ENCODE peak calls at places on chromosomes 7 and 10, in four cellular contexts. One of them, this sample, is unnamed.

GRCh38 chr10:84548869-84549268 is 220.5 kb downstream of the CCSER2 start:
- DNase-seq in foreskin fibroblast: no peak
- DNase-seq in cardiac fibroblast: no peak
- DNase-seq in epithelial cell of esophagus: peak
- DNase-seq in this sample: peak

GRCh38 chr7:32501522-32501921 is 6.2 kb downstream of the AVL9 start:
- DNase-seq in cardiac fibroblast: peak
- DNase-seq in foreskin fibroblast: peak
- DNase-seq in epithelial cell of esophagus: peak
- DNase-seq in this sample: peak

GRCh38 chr10:30228638-30229037 is 120.4 kb downstream of the MTPAP start:
- DNase-seq in epithelial cell of esophagus: no peak
- DNase-seq in cardiac fibroblast: peak
- DNase-seq in foreskin fibroblast: peak
- DNase-seq in this sample: no peak

GRCh38 chr10:76282122-76283030 is 851.0 kb downstream of the LRMDA start:
- DNase-seq in epithelial cell of esophagus: no peak
- DNase-seq in cardiac fibroblast: peak
- DNase-seq in foreskin fibroblast: no peak
- DNase-seq in this sample: peak

GRCh38 chr10:48454302-48455054 is 148.0 kb downstream of the MAPK8 start:
- DNase-seq in cardiac fibroblast: no peak
- DNase-seq in foreskin fibroblast: no peak
- DNase-seq in epithelial cell of esophagus: no peak
- DNase-seq in this sample: no peak

GRCh38 chr7:98836811-98837631 is 32.8 kb downstream of the TMEM130 start:
- DNase-seq in epithelial cell of esophagus: peak
- DNase-seq in cardiac fibroblast: peak
- DNase-seq in foreskin fibroblast: peak
- DNase-seq in this sample: peak

GRCh38 chr10:132452216-132452650 is 55.2 kb downstream of the PWWP2B start:
- DNase-seq in cardiac fibroblast: no peak
- DNase-seq in foreskin fibroblast: no peak
- DNase-seq in epithelial cell of esophagus: no peak
- DNase-seq in this sample: no peak

GRCh38 chr7:51428226-51428887 is 111.7 kb upstream of the COBL start:
- DNase-seq in foreskin fibroblast: no peak
- DNase-seq in epithelial cell of esophagus: peak
- DNase-seq in cardiac fibroblast: peak
- DNase-seq in this sample: no peak

GRCh38 chr10:3924344-3924743 is 139.3 kb upstream of the KLF6 start:
- DNase-seq in cardiac fibroblast: peak
- DNase-seq in epithelial cell of esophagus: peak
- DNase-seq in foreskin fibroblast: peak
- DNase-seq in this sample: peak

GRCh38 chr10:2972216-2972615 is 95.1 kb upstream of the PFKP start:
- DNase-seq in cardiac fibroblast: no peak
- DNase-seq in epithelial cell of esophagus: no peak
- DNase-seq in foreskin fibroblast: no peak
- DNase-seq in this sample: no peak

GRCh38 chr7:41869596-41869995 is 166.7 kb upstream of the INHBA start:
- DNase-seq in cardiac fibroblast: peak
- DNase-seq in epithelial cell of esophagus: no peak
- DNase-seq in foreskin fibroblast: peak
- DNase-seq in this sample: peak

GRCh38 chr10:24759706-24760105 is 36.0 kb upstream of the ARHGAP21 start:
- DNase-seq in cardiac fibroblast: no peak
- DNase-seq in foreskin fibroblast: no peak
- DNase-seq in epithelial cell of esophagus: no peak
- DNase-seq in this sample: no peak

GRCh38 chr7:100415448-100415847 is 13.1 kb downstream of the ZCWPW1 start:
- DNase-seq in foreskin fibroblast: no peak
- DNase-seq in epithelial cell of esophagus: no peak
- DNase-seq in cardiac fibroblast: no peak
- DNase-seq in this sample: no peak

GRCh38 chr7:51366930-51367613 is 50.5 kb upstream of the COBL start:
- DNase-seq in epithelial cell of esophagus: peak
- DNase-seq in cardiac fibroblast: peak
- DNase-seq in foreskin fibroblast: peak
- DNase-seq in this sample: peak

GRCh38 chr7:128755816-128756476 is 16.8 kb downstream of the CALU start:
- DNase-seq in foreskin fibroblast: peak
- DNase-seq in cardiac fibroblast: peak
- DNase-seq in epithelial cell of esophagus: no peak
- DNase-seq in this sample: peak

GRCh38 chr10:77195101-77195500 is 442.5 kb downstream of the KCNMA1 start:
- DNase-seq in cardiac fibroblast: peak
- DNase-seq in epithelial cell of esophagus: peak
- DNase-seq in foreskin fibroblast: peak
- DNase-seq in this sample: peak

GRCh38 chr7:31761646-31762045 is 74.6 kb downstream of the PPP1R17 start:
- DNase-seq in foreskin fibroblast: no peak
- DNase-seq in epithelial cell of esophagus: no peak
- DNase-seq in cardiac fibroblast: peak
- DNase-seq in this sample: no peak

GRCh38 chr10:6068422-6068821 is 6.3 kb upstream of the IL2RA start:
- DNase-seq in epithelial cell of esophagus: no peak
- DNase-seq in cardiac fibroblast: no peak
- DNase-seq in foreskin fibroblast: no peak
- DNase-seq in this sample: no peak

GRCh38 chr7:136870799-136871487 is 2.5 kb downstream of the CHRM2 start:
- DNase-seq in epithelial cell of esophagus: no peak
- DNase-seq in cardiac fibroblast: no peak
- DNase-seq in foreskin fibroblast: peak
- DNase-seq in this sample: no peak

GRCh38 chr7:29369909-29370488 is 175.4 kb downstream of the CHN2 start:
- DNase-seq in epithelial cell of esophagus: peak
- DNase-seq in foreskin fibroblast: no peak
- DNase-seq in cardiac fibroblast: peak
- DNase-seq in this sample: no peak

GRCh38 chr7:76296743-76297740 is 5.4 kb upstream of the HSPB1 start:
- DNase-seq in epithelial cell of esophagus: peak
- DNase-seq in cardiac fibroblast: peak
- DNase-seq in foreskin fibroblast: peak
- DNase-seq in this sample: peak

GRCh38 chr7:7554647-7555575 is 11.8 kb upstream of the MIOS start:
- DNase-seq in cardiac fibroblast: no peak
- DNase-seq in foreskin fibroblast: no peak
- DNase-seq in epithelial cell of esophagus: no peak
- DNase-seq in this sample: no peak

GRCh38 chr7:47401571-47402570 is 180.0 kb downstream of the TNS3 start:
- DNase-seq in epithelial cell of esophagus: no peak
- DNase-seq in foreskin fibroblast: no peak
- DNase-seq in cardiac fibroblast: no peak
- DNase-seq in this sample: no peak

GRCh38 chr7:141600139-141600538 is 48.9 kb downstream of the AGK start:
- DNase-seq in epithelial cell of esophagus: no peak
- DNase-seq in cardiac fibroblast: no peak
- DNase-seq in foreskin fibroblast: no peak
- DNase-seq in this sample: no peak

GRCh38 chr10:29688230-29688634 is 53.5 kb upstream of the SVIL start:
- DNase-seq in cardiac fibroblast: peak
- DNase-seq in foreskin fibroblast: no peak
- DNase-seq in epithelial cell of esophagus: peak
- DNase-seq in this sample: peak

GRCh38 chr10:50470798-50471582 is 152.8 kb downstream of the SGMS1 start:
- DNase-seq in epithelial cell of esophagus: peak
- DNase-seq in cardiac fibroblast: peak
- DNase-seq in foreskin fibroblast: peak
- DNase-seq in this sample: no peak

GRCh38 chr10:124706876-124707516 is 37.2 kb downstream of the FAM53B start:
- DNase-seq in cardiac fibroblast: no peak
- DNase-seq in epithelial cell of esophagus: no peak
- DNase-seq in foreskin fibroblast: no peak
- DNase-seq in this sample: no peak

GRCh38 chr10:118669020-118669766 is 73.7 kb upstream of the PRLHR start:
- DNase-seq in foreskin fibroblast: peak
- DNase-seq in cardiac fibroblast: peak
- DNase-seq in epithelial cell of esophagus: no peak
- DNase-seq in this sample: peak

GRCh38 chr7:1914743-1915142 is 244.7 kb downstream of the ELFN1 start:
- DNase-seq in cardiac fibroblast: no peak
- DNase-seq in foreskin fibroblast: no peak
- DNase-seq in epithelial cell of esophagus: no peak
- DNase-seq in this sample: no peak

GRCh38 chr10:123463176-123463575 is 203.0 kb upstream of the GPR26 start:
- DNase-seq in foreskin fibroblast: no peak
- DNase-seq in epithelial cell of esophagus: no peak
- DNase-seq in cardiac fibroblast: no peak
- DNase-seq in this sample: no peak

GRCh38 chr10:123458933-123459332 is 207.2 kb upstream of the GPR26 start:
- DNase-seq in foreskin fibroblast: no peak
- DNase-seq in epithelial cell of esophagus: no peak
- DNase-seq in cardiac fibroblast: no peak
- DNase-seq in this sample: no peak

GRCh38 chr10:123459371-123460224 is 206.6 kb upstream of the GPR26 start:
- DNase-seq in epithelial cell of esophagus: no peak
- DNase-seq in foreskin fibroblast: no peak
- DNase-seq in cardiac fibroblast: no peak
- DNase-seq in this sample: no peak

GRCh38 chr10:123464428-123465323 is 201.5 kb upstream of the GPR26 start:
- DNase-seq in cardiac fibroblast: no peak
- DNase-seq in foreskin fibroblast: no peak
- DNase-seq in epithelial cell of esophagus: no peak
- DNase-seq in this sample: no peak

DNA sequence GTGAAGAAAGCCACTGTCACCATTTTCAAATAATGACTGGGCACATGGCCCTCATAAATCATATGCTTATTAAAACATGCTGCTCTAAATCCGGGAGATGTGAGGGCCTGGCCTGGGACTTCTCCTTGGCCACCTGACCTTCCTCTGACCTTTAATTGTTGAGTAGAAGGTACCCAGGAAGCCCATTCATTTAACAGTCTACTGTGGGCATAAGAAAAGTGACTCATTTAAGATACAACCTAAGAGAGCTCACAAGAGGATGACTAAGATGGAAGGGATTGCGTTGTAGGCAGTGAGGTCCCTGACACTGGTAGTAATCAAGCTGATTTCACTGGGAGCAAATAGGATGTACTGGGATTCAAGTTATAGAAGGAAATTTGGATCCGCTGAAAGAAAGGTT is 203.4 kb upstream of the GPR26 start:
- DNase-seq in cardiac fibroblast: no peak
- DNase-seq in foreskin fibroblast: no peak
- DNase-seq in epithelial cell of esophagus: no peak
- DNase-seq in this sample: no peak
- H3K4me3 ChIP-seq in cardiac fibroblast: no peak
- H3K4me3 ChIP-seq in foreskin fibroblast: no peak
- H3K4me3 ChIP-seq in epithelial cell of esophagus: no peak
- H3K4me3 ChIP-seq in this sample: no peak

DNA sequence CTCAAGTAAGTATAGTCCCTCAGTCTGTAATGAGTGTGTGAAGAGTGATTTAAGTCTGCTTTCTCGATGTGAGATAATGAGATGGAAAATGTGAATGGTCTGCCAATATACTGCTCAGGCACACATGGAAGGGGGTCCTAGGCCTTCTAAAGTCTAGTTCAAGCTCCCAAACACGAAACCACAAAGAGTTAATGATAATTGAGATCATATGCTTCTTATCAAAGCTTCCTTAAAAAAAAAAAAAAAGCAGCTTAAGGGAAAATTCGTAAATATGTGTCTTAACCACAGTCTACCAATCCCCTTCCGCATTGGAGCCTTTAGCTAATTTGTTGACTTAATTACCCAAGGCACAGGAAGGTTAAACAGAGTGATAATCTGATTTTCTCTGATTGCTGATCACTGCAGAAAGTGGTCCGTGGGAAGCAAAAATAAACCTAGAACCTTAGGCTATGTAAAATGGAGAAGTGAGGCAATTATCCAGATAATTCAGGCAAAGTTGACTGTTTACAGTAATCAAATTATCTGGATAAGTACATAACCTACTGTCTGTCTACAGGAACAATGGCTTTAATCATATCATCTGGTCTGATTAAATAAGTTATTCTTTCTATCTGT is 172.9 kb downstream of the MBL2 start:
- DNase-seq in cardiac fibroblast: no peak
- DNase-seq in epithelial cell of esophagus: no peak
- DNase-seq in foreskin fibroblast: no peak
- DNase-seq in this sample: no peak
- TF ChIP-seq CTCF in cardiac fibroblast: no peak
- TF ChIP-seq CTCF in epithelial cell of esophagus: no peak
- TF ChIP-seq CTCF in foreskin fibroblast: no peak
- TF ChIP-seq CTCF in this sample: no peak

DNA sequence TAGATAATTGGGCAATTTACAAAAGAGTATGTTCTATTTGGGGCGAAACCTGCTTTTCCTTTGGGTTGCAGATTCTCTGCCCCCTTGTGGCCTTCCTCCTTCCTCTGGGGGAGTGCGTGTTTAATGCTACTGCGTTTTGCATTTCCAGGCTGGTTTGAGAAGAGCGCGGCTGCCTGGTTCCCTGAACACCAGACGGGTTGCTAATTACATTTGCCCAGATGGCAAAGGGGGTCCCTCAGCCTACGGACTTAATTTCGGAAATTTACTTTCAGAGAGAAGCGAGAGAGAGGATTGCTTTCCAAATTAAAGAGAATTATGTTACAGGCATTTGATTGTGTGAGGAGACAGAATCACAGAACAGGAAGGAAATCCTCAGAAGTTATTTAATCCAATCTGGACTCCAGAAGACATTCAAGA is 91.9 kb upstream of the JAZF1 start:
- DNase-seq in cardiac fibroblast: peak
- DNase-seq in foreskin fibroblast: peak
- DNase-seq in epithelial cell of esophagus: peak
- DNase-seq in this sample: peak
- H3K4me3 ChIP-seq in cardiac fibroblast: no peak
- H3K4me3 ChIP-seq in foreskin fibroblast: peak
- H3K4me3 ChIP-seq in epithelial cell of esophagus: no peak
- H3K4me3 ChIP-seq in this sample: no peak

GRCh38 chr7:48426331-48426965 is 255.2 kb downstream of the ABCA13 start:
- DNase-seq in foreskin fibroblast: no peak
- DNase-seq in epithelial cell of esophagus: no peak
- DNase-seq in cardiac fibroblast: no peak
- DNase-seq in this sample: no peak

GRCh38 chr7:48426966-48427555 is 255.8 kb downstream of the ABCA13 start:
- DNase-seq in epithelial cell of esophagus: peak
- DNase-seq in cardiac fibroblast: no peak
- DNase-seq in foreskin fibroblast: no peak
- DNase-seq in this sample: peak

GRCh38 chr7:48428091-48428710 is 256.9 kb downstream of the ABCA13 start:
- DNase-seq in epithelial cell of esophagus: no peak
- DNase-seq in cardiac fibroblast: no peak
- DNase-seq in foreskin fibroblast: no peak
- DNase-seq in this sample: no peak

GRCh38 chr7:48427671-48428070 is 256.4 kb downstream of the ABCA13 start:
- DNase-seq in epithelial cell of esophagus: peak
- DNase-seq in cardiac fibroblast: no peak
- DNase-seq in foreskin fibroblast: no peak
- DNase-seq in this sample: no peak

DNA sequence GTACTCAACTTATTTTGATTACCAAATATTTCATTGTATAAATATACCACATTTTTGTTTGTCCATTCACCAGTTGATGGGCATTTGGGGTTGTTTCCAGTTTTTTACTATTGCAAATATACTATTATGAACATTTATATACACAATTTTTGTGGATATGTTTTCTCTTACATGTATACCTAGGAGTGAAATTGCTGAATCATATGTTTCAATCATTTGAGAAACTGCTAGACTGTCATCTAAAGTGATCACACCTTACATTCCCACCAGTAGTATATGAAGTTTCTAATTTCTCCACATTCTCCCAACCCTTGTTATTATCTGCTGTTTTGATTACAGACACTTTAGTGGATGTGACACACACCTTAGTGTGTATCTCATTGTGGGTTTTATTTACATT is 257.9 kb downstream of the ABCA13 start:
- DNase-seq in foreskin fibroblast: no peak
- DNase-seq in cardiac fibroblast: no peak
- DNase-seq in epithelial cell of esophagus: no peak
- DNase-seq in this sample: no peak
- TF ChIP-seq CTCF in foreskin fibroblast: no peak
- TF ChIP-seq CTCF in cardiac fibroblast: no peak
- TF ChIP-seq CTCF in epithelial cell of esophagus: no peak
- TF ChIP-seq CTCF in this sample: no peak